ENCODE peak calls at places on chromosomes 3 and 15, in ten cellular contexts. V is tibial nerve; X is sigmoid colon; D is fibroblast of lung; U is CD8-positive, alpha-beta T cell; F is effector memory CD4-positive, alpha-beta T cell; L is adrenal gland; I is right cardiac atrium; W is lower lobe of right lung; O is aorta. Z is an unnamed sample. For H3K27me3, the result is how much of the 10 kb centered on the place peaks cover.

GRCh38 chr15:57235865-57236264 is 140.4 kb upstream of the CGNL1 start:
- DNase-seq in V (no peak), X (no peak), D (peak), U (no peak), F (no peak), L (no peak), I (no peak), W (no peak), O (no peak), Z (no peak)

GRCh38 chr15:64000183-64000710 is 46.0 kb downstream of the DAPK2 start:
- DNase-seq in V (no peak), X (no peak), D (no peak), U (no peak), F (no peak), L (no peak), I (no peak), W (no peak), O (no peak), Z (no peak)

GRCh38 chr15:90760661-90761232 is 43.6 kb downstream of the BLM start:
- DNase-seq in V (no peak), X (no peak), D (no peak), U (no peak), F (no peak), L (no peak), I (no peak), W (no peak), O (no peak), Z (no peak)

GRCh38 chr15:94198633-94199032 is 32.7 kb upstream of the MCTP2 start:
- DNase-seq in V (no peak), X (no peak), D (no peak), U (no peak), F (no peak), L (no peak), I (no peak), W (no peak), O (no peak), Z (no peak)

GRCh38 chr15:77858677-77859490 is 218.6 kb downstream of the TBC1D2B start:
- DNase-seq in V (no peak), X (peak), D (no peak), U (no peak), F (no peak), L (no peak), I (no peak), W (peak), O (peak), Z (no peak)

GRCh38 chr3:54758461-54758860 is 169.4 kb downstream of the LRTM1 start:
- DNase-seq in V (no peak), X (no peak), D (no peak), U (no peak), F (no peak), L (no peak), I (no peak), W (no peak), O (no peak), Z (no peak)

GRCh38 chr3:169387751-169388696 is 275.5 kb downstream of the MECOM start:
- DNase-seq in V (peak), X (peak), D (no peak), U (no peak), F (no peak), L (peak), I (peak), W (peak), O (peak), Z (no peak)

GRCh38 chr3:122427857-122428471 is 12.1 kb upstream of the WDR5B start:
- DNase-seq in V (no peak), X (no peak), D (peak), U (no peak), F (no peak), L (no peak), I (no peak), W (no peak), O (no peak), Z (no peak)

GRCh38 chr3:114841515-114841914 is 305.6 kb downstream of the ZBTB20 start:
- DNase-seq in V (no peak), X (no peak), D (peak), U (no peak), F (no peak), L (no peak), I (no peak), W (no peak), O (no peak), Z (no peak)

GRCh38 chr15:89114974-89115373 is 26.7 kb downstream of the ABHD2 start:
- DNase-seq in V (no peak), X (no peak), D (peak), U (no peak), F (no peak), L (peak), I (no peak), W (no peak), O (no peak), Z (no peak)

GRCh38 chr3:189292667-189293478 is 121.1 kb downstream of the TPRG1 start:
- DNase-seq in V (no peak), X (no peak), D (no peak), U (no peak), F (no peak), L (no peak), I (no peak), W (no peak), O (no peak), Z (no peak)

GRCh38 chr15:52527898-52528464 is 699 bp downstream of the MYO5A start:
- DNase-seq in V (no peak), X (peak), D (peak), U (peak), F (peak), L (peak), I (peak), W (no peak), O (no peak), Z (no peak)

GRCh38 chr15:94287794-94288246 is 56.5 kb downstream of the MCTP2 start:
- DNase-seq in V (no peak), X (no peak), D (no peak), U (peak), F (no peak), L (no peak), I (no peak), W (no peak), O (no peak), Z (peak)

GRCh38 chr3:145936986-145937385 is 224.0 kb downstream of the PLOD2 start:
- DNase-seq in V (no peak), X (no peak), D (peak), U (no peak), F (no peak), L (no peak), I (no peak), W (no peak), O (no peak), Z (no peak)

GRCh38 chr15:42283671-42284070 is 10.4 kb upstream of the TMEM87A start:
- DNase-seq in V (no peak), X (no peak), D (no peak), U (no peak), F (no peak), L (no peak), I (no peak), W (no peak), O (no peak), Z (no peak)

GRCh38 chr3:23807161-23808015 is 1.6 kb downstream of the UBE2E1 start:
- DNase-seq in V (no peak), X (no peak), D (peak), U (no peak), F (no peak), L (peak), I (no peak), W (no peak), O (no peak), Z (no peak)

GRCh38 chr15:92565351-92566125 is 90.0 kb downstream of the FAM174B start:
- DNase-seq in V (no peak), X (no peak), D (no peak), U (no peak), F (no peak), L (no peak), I (no peak), W (no peak), O (no peak), Z (no peak)

GRCh38 chr3:100041328-100041749 is 73.0 kb downstream of the FILIP1L start:
- DNase-seq in V (no peak), X (no peak), D (peak), U (no peak), F (no peak), L (no peak), I (no peak), W (no peak), O (no peak), Z (no peak)

GRCh38 chr3:39907981-39908380 is 98.6 kb downstream of the MYRIP start:
- DNase-seq in V (no peak), X (no peak), D (peak), U (no peak), F (no peak), L (peak), I (peak), W (no peak), O (peak), Z (no peak)

GRCh38 chr3:184262166-184262926 is 993 bp upstream of the CAMK2N2 start:
- DNase-seq in V (no peak), X (no peak), D (no peak), U (no peak), F (no peak), L (peak), I (no peak), W (no peak), O (no peak), Z (no peak)

GRCh38 chr15:80478075-80478474 is 73.9 kb downstream of the ARNT2 start:
- DNase-seq in V (no peak), X (no peak), D (peak), U (no peak), F (no peak), L (no peak), I (no peak), W (no peak), O (no peak), Z (no peak)

GRCh38 chr15:63380828-63381282 is 791 bp downstream of the CA12 start:
- DNase-seq in V (no peak), X (no peak), D (peak), U (no peak), F (no peak), L (no peak), I (no peak), W (no peak), O (no peak), Z (no peak)

GRCh38 chr3:89787485-89787884 is 680.1 kb downstream of the EPHA3 start:
- DNase-seq in V (no peak), X (no peak), D (no peak), U (no peak), F (no peak), L (no peak), I (no peak), W (no peak), O (no peak), Z (no peak)

GRCh38 chr15:75661041-75661778 is 13.5 kb downstream of the SNX33 start:
- DNase-seq in V (peak), X (peak), D (peak), U (no peak), F (no peak), L (peak), I (peak), W (peak), O (peak), Z (no peak)

GRCh38 chr15:68619303-68619698 is 40.5 kb downstream of the CORO2B start:
- DNase-seq in V (no peak), X (no peak), D (no peak), U (no peak), F (no peak), L (no peak), I (no peak), W (no peak), O (no peak), Z (no peak)

GRCh38 chr3:4218426-4219226 is 84.5 kb upstream of the SETMAR start:
- DNase-seq in V (no peak), X (no peak), D (no peak), U (no peak), F (no peak), L (no peak), I (no peak), W (no peak), O (no peak), Z (no peak)

GRCh38 chr3:59559721-59560514 is 510.1 kb upstream of the CFAP20DC start:
- DNase-seq in V (no peak), X (no peak), D (peak), U (no peak), F (no peak), L (no peak), I (no peak), W (no peak), O (no peak), Z (no peak)

GRCh38 chr3:9970020-9970652 is 16.5 kb downstream of the EMC3 start:
- DNase-seq in V (no peak), X (no peak), D (peak), U (no peak), F (no peak), L (no peak), I (no peak), W (no peak), O (no peak), Z (no peak)

GRCh38 chr3:112374334-112374734 is 41.4 kb downstream of the CD200 start:
- DNase-seq in V (no peak), X (no peak), D (peak), U (no peak), F (no peak), L (no peak), I (no peak), W (no peak), O (no peak), Z (no peak)

GRCh38 chr15:38670142-38671002 is 105.8 kb upstream of the RASGRP1 start:
- DNase-seq in V (no peak), X (no peak), D (no peak), U (peak), F (peak), L (no peak), I (no peak), W (no peak), O (no peak), Z (peak)

GRCh38 chr3:139541898-139542288 is 2.4 kb upstream of the RBP1 start:
- DNase-seq in V (no peak), X (no peak), D (no peak), U (no peak), F (no peak), L (no peak), I (no peak), W (no peak), O (no peak), Z (no peak)

GRCh38 chr3:182005683-182006082 is 294.0 kb downstream of the SOX2 start:
- DNase-seq in V (no peak), X (no peak), D (peak), U (no peak), F (no peak), L (no peak), I (no peak), W (no peak), O (no peak), Z (no peak)

GRCh38 chr3:112117826-112118571 is 15.0 kb downstream of the GCSAM start:
- DNase-seq in V (no peak), X (no peak), D (no peak), U (no peak), F (no peak), L (peak), I (peak), W (peak), O (no peak), Z (no peak)

GRCh38 chr3:42302924-42303634 is 37.1 kb upstream of the CCK start:
- DNase-seq in V (no peak), X (no peak), D (no peak), U (no peak), F (no peak), L (no peak), I (no peak), W (no peak), O (no peak), Z (no peak)

GRCh38 chr15:42344763-42345162 is 14.5 kb upstream of the CAPN3 start:
- DNase-seq in V (no peak), X (no peak), D (peak), U (no peak), F (no peak), L (no peak), I (no peak), W (no peak), O (no peak), Z (no peak)

GRCh38 chr3:177459397-177459796 is 262.1 kb upstream of the TBL1XR1 start:
- DNase-seq in V (no peak), X (no peak), D (peak), U (no peak), F (no peak), L (no peak), I (no peak), W (no peak), O (no peak), Z (no peak)

GRCh38 chr3:97952280-97952679 is 20.0 kb downstream of the RIOX2 start:
- DNase-seq in V (peak), X (peak), D (no peak), U (no peak), F (no peak), L (peak), I (peak), W (peak), O (peak), Z (no peak)

GRCh38 chr3:111531446-111531845 is 10.6 kb upstream of the CD96 start:
- DNase-seq in V (no peak), X (no peak), D (peak), U (no peak), F (no peak), L (no peak), I (no peak), W (no peak), O (no peak), Z (no peak)

GRCh38 chr3:11914041-11914440 is 67.4 kb upstream of the TAMM41 start:
- DNase-seq in V (no peak), X (no peak), D (no peak), U (no peak), F (no peak), L (no peak), I (no peak), W (no peak), O (peak), Z (no peak)
- H3K27me3 ChIP-seq in V (under half), X (under half), D (under half), U (under half), F (under half), L (under half), I (under half), W (under half), O (under half), Z (under half)

GRCh38 chr3:124277516-124277890 is 285.6 kb upstream of the ROPN1 start:
- DNase-seq in V (peak), X (no peak), D (peak), U (no peak), F (no peak), L (no peak), I (no peak), W (no peak), O (no peak), Z (no peak)
- H3K27ac ChIP-seq in V (peak), X (peak), D (no peak), U (no peak), F (no peak), L (no peak), I (peak), W (peak), O (peak), Z (no peak)

GRCh38 chr3:137768361-137769320 is 4.5 kb downstream of the SOX14 start:
- DNase-seq in V (no peak), X (no peak), D (no peak), U (no peak), F (no peak), L (no peak), I (no peak), W (no peak), O (no peak), Z (no peak)
- H3K27me3 ChIP-seq in V (half or more), X (half or more), D (half or more), U (under half), F (under half), L (half or more), I (under half), W (half or more), O (under half), Z (under half)

GRCh38 chr3:13141991-13142412 is 68.8 kb upstream of the IQSEC1 start:
- DNase-seq in V (no peak), X (peak), D (peak), U (no peak), F (no peak), L (peak), I (no peak), W (peak), O (peak), Z (no peak)
- H3K27ac ChIP-seq in V (no peak), X (no peak), D (no peak), U (no peak), F (no peak), L (no peak), I (no peak), W (no peak), O (no peak), Z (no peak)

DNA sequence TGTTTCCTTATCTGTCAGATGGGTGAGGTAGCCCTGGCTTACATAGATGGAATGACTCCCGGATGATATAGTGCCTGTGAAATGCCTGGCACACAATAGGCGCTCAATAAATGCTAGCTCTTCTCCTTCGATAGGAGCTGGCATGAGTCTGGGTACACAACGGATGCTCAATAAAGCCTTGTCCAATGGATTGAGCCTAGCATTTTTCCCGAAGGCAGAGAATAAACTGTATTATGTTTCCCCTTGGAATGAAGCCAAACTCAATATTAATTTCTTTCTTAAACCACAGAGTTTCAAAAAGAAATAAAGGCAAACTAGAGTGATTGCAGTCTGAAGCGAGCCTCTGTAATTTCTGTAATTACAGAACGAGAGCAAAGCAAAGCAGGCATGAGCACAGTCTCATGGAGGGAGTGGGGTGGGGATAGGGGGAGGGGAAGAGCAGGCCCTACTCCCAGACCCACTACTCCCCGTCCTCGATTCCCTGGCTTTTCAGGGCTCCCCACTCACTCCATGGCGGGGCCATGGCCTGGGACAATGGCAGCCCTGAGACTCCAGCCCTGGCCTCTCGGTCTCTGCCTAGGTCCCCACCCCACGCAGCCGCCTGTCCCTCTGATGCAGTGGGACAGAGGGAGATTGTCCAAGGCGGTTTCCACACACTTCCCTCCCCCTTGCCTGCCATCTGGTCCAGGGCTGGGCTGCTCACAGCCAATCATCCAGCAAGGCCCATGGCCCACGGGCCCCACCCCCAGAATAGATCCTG is 18.0 kb downstream of the SLC6A1 start:
- DNase-seq in V (no peak), X (no peak), D (no peak), U (no peak), F (no peak), L (no peak), I (no peak), W (no peak), O (peak), Z (no peak)
- H3K27me3 ChIP-seq in V (under half), X (under half), D (under half), U (under half), F (under half), L (under half), I (under half), W (under half), O (under half), Z (under half)

Z was measured in CD8-positive, alpha-beta memory T cell.